ENCODE peak calls at places on chromosomes 4 and X, in four cellular contexts. U is activated T-cell treated with anti-CD3 and anti-CD28 coated beads for 1 hour, H is COR-L47, Z is dorsolateral prefrontal cortex. A is an unnamed sample.
A peak's percentile ranks its signal among the peaks of the same experiment; 100 is the strongest.

GRCh38 chrX:30246769-30247489 is at the start of gene MAGEB1:
- DNase-seq in U (no peak), H (no peak), Z (no peak), A (no peak)

GRCh38 chrX:119194631-119195030 is 41.5 kb upstream of the PGRMC1 start:
- DNase-seq in U (no peak), H (no peak), Z (no peak), A (no peak)

GRCh38 chr4:2364654-2365053 is 53.8 kb downstream of the ZFYVE28 start:
- DNase-seq in U (peak; percentile 35), H (no peak), Z (peak; percentile 51), A (peak; percentile 57)

GRCh38 chrX:750263-750662 is 119.7 kb downstream of the SHOX start:
- DNase-seq in U (no peak), H (no peak), Z (no peak), A (no peak)

GRCh38 chrX:7941390-7942042 is 14.3 kb upstream of the PNPLA4 start:
- DNase-seq in U (no peak), H (peak; percentile 6), Z (no peak), A (no peak)

GRCh38 chrX:18899796-18900380 is 84.0 kb downstream of the PHKA2 start:
- DNase-seq in U (no peak), H (no peak), Z (no peak), A (no peak)

GRCh38 chrX:82676386-82676785 is 831.7 kb upstream of the POU3F4 start:
- DNase-seq in U (no peak), H (no peak), Z (no peak), A (no peak)

GRCh38 chrX:63747331-63747730 is 37.7 kb downstream of the ARHGEF9 start:
- DNase-seq in U (no peak), H (no peak), Z (no peak), A (no peak)

GRCh38 chr4:112951362-112951962 is 98.0 kb upstream of the ANK2 start:
- DNase-seq in U (no peak), H (no peak), Z (no peak), A (no peak)

GRCh38 chr4:158936238-158936637 is 166.6 kb upstream of the RAPGEF2 start:
- DNase-seq in U (no peak), H (no peak), Z (no peak), A (no peak)

GRCh38 chr4:179586460-179586859 is 2144.2 kb upstream of the AGA start:
- DNase-seq in U (no peak), H (no peak), Z (no peak), A (no peak)

GRCh38 chr4:23629421-23629820 is 260.4 kb downstream of the PPARGC1A start:
- DNase-seq in U (no peak), H (no peak), Z (no peak), A (no peak)

GRCh38 chr4:8710946-8711345 is 118.4 kb downstream of the CPZ start:
- DNase-seq in U (no peak), H (no peak), Z (peak; percentile 3), A (no peak)

GRCh38 chr4:168923526-168924194 is 86.4 kb downstream of the CBR4 start:
- DNase-seq in U (peak; percentile 41), H (peak; percentile 66), Z (no peak), A (peak; percentile 46)

GRCh38 chr4:130393246-130394041 is 1297.5 kb downstream of the C4orf33 start:
- DNase-seq in U (no peak), H (no peak), Z (no peak), A (no peak)

GRCh38 chrX:26613951-26614350 is 398.0 kb downstream of the MAGEB5 start:
- DNase-seq in U (no peak), H (no peak), Z (no peak), A (no peak)